ENCODE peak calls at places on chromosomes 5 and 9, in five cellular contexts. One of them, this sample, is unnamed.
A peak's percentile ranks its signal among the peaks of the same experiment; 100 is the strongest.

GRCh38 chr5:35788724-35789123 is 68.0 kb upstream of the IL7R start:
- DNase-seq in HTR-8/SVneo: no peak
- DNase-seq in posterior cingulate gyrus: no peak
- DNase-seq in NCI-H774: no peak
- DNase-seq in stimulated activated CD4-positive, alpha-beta T cell treated with anti-CD3 and anti-CD28 coated beads, Interleukin-4, amount 100 ng/mL, for 24 hours: no peak
- DNase-seq in this sample: no peak

GRCh38 chr9:71879644-71880174 is 31.3 kb downstream of the ABHD17B start:
- DNase-seq in stimulated activated CD4-positive, alpha-beta T cell treated with anti-CD3 and anti-CD28 coated beads, Interleukin-4, amount 100 ng/mL, for 24 hours: no peak
- DNase-seq in HTR-8/SVneo: no peak
- DNase-seq in posterior cingulate gyrus: no peak
- DNase-seq in NCI-H774: no peak
- DNase-seq in this sample: no peak

GRCh38 chr5:135456238-135457099 is 4.3 kb upstream of the TIFAB start:
- DNase-seq in NCI-H774: no peak
- DNase-seq in stimulated activated CD4-positive, alpha-beta T cell treated with anti-CD3 and anti-CD28 coated beads, Interleukin-4, amount 100 ng/mL, for 24 hours: no peak
- DNase-seq in posterior cingulate gyrus: no peak
- DNase-seq in HTR-8/SVneo: peak; percentile 39
- DNase-seq in this sample: no peak

GRCh38 chr5:72557147-72557501 is 49.9 kb upstream of the ZNF366 start:
- DNase-seq in stimulated activated CD4-positive, alpha-beta T cell treated with anti-CD3 and anti-CD28 coated beads, Interleukin-4, amount 100 ng/mL, for 24 hours: no peak
- DNase-seq in HTR-8/SVneo: no peak
- DNase-seq in NCI-H774: no peak
- DNase-seq in posterior cingulate gyrus: no peak
- DNase-seq in this sample: no peak

GRCh38 chr5:82417776-82418607 is 139.8 kb upstream of the RPS23 start:
- DNase-seq in stimulated activated CD4-positive, alpha-beta T cell treated with anti-CD3 and anti-CD28 coated beads, Interleukin-4, amount 100 ng/mL, for 24 hours: no peak
- DNase-seq in posterior cingulate gyrus: no peak
- DNase-seq in HTR-8/SVneo: no peak
- DNase-seq in NCI-H774: no peak
- DNase-seq in this sample: no peak

GRCh38 chr5:96017951-96018350 is 56.3 kb upstream of the ELL2 start:
- DNase-seq in NCI-H774: no peak
- DNase-seq in posterior cingulate gyrus: no peak
- DNase-seq in HTR-8/SVneo: no peak
- DNase-seq in stimulated activated CD4-positive, alpha-beta T cell treated with anti-CD3 and anti-CD28 coated beads, Interleukin-4, amount 100 ng/mL, for 24 hours: no peak
- DNase-seq in this sample: no peak

GRCh38 chr9:35227283-35227682 is 65.5 kb downstream of the UNC13B start:
- DNase-seq in stimulated activated CD4-positive, alpha-beta T cell treated with anti-CD3 and anti-CD28 coated beads, Interleukin-4, amount 100 ng/mL, for 24 hours: no peak
- DNase-seq in NCI-H774: no peak
- DNase-seq in HTR-8/SVneo: no peak
- DNase-seq in posterior cingulate gyrus: no peak
- DNase-seq in this sample: no peak

GRCh38 chr9:133269537-133270357 is 5.3 kb downstream of the ABO start:
- DNase-seq in posterior cingulate gyrus: no peak
- DNase-seq in NCI-H774: no peak
- DNase-seq in HTR-8/SVneo: no peak
- DNase-seq in stimulated activated CD4-positive, alpha-beta T cell treated with anti-CD3 and anti-CD28 coated beads, Interleukin-4, amount 100 ng/mL, for 24 hours: no peak
- DNase-seq in this sample: no peak

GRCh38 chr9:91802391-91802790 is 147.6 kb downstream of the ROR2 start:
- DNase-seq in stimulated activated CD4-positive, alpha-beta T cell treated with anti-CD3 and anti-CD28 coated beads, Interleukin-4, amount 100 ng/mL, for 24 hours: no peak
- DNase-seq in posterior cingulate gyrus: no peak
- DNase-seq in NCI-H774: no peak
- DNase-seq in HTR-8/SVneo: no peak
- DNase-seq in this sample: no peak

GRCh38 chr5:99141534-99142135 is 212.8 kb upstream of the CHD1 start:
- DNase-seq in posterior cingulate gyrus: no peak
- DNase-seq in stimulated activated CD4-positive, alpha-beta T cell treated with anti-CD3 and anti-CD28 coated beads, Interleukin-4, amount 100 ng/mL, for 24 hours: no peak
- DNase-seq in HTR-8/SVneo: no peak
- DNase-seq in NCI-H774: no peak
- DNase-seq in this sample: no peak

GRCh38 chr9:98445576-98445975 is 190.1 kb upstream of the TBC1D2 start:
- DNase-seq in HTR-8/SVneo: no peak
- DNase-seq in NCI-H774: no peak
- DNase-seq in stimulated activated CD4-positive, alpha-beta T cell treated with anti-CD3 and anti-CD28 coated beads, Interleukin-4, amount 100 ng/mL, for 24 hours: no peak
- DNase-seq in posterior cingulate gyrus: no peak
- DNase-seq in this sample: no peak

GRCh38 chr9:98107926-98108325 is 11.1 kb downstream of the TRIM14 start:
- DNase-seq in posterior cingulate gyrus: no peak
- DNase-seq in NCI-H774: no peak
- DNase-seq in stimulated activated CD4-positive, alpha-beta T cell treated with anti-CD3 and anti-CD28 coated beads, Interleukin-4, amount 100 ng/mL, for 24 hours: no peak
- DNase-seq in HTR-8/SVneo: no peak
- DNase-seq in this sample: no peak

GRCh38 chr5:92372766-92373165 is 989.6 kb upstream of the ARRDC3 start:
- DNase-seq in HTR-8/SVneo: no peak
- DNase-seq in posterior cingulate gyrus: no peak
- DNase-seq in NCI-H774: no peak
- DNase-seq in stimulated activated CD4-positive, alpha-beta T cell treated with anti-CD3 and anti-CD28 coated beads, Interleukin-4, amount 100 ng/mL, for 24 hours: no peak
- DNase-seq in this sample: no peak

GRCh38 chr5:35237580-35238376 is 7.5 kb upstream of the PRLR start:
- DNase-seq in NCI-H774: no peak
- DNase-seq in posterior cingulate gyrus: no peak
- DNase-seq in stimulated activated CD4-positive, alpha-beta T cell treated with anti-CD3 and anti-CD28 coated beads, Interleukin-4, amount 100 ng/mL, for 24 hours: no peak
- DNase-seq in HTR-8/SVneo: no peak
- DNase-seq in this sample: no peak

GRCh38 chr5:110150199-110150598 is 460.5 kb downstream of the MAN2A1 start:
- DNase-seq in posterior cingulate gyrus: no peak
- DNase-seq in stimulated activated CD4-positive, alpha-beta T cell treated with anti-CD3 and anti-CD28 coated beads, Interleukin-4, amount 100 ng/mL, for 24 hours: no peak
- DNase-seq in NCI-H774: no peak
- DNase-seq in HTR-8/SVneo: no peak
- DNase-seq in this sample: no peak

GRCh38 chr5:74685979-74686631 is 1.1 kb downstream of the HEXB start:
- DNase-seq in HTR-8/SVneo: no peak
- DNase-seq in NCI-H774: no peak
- DNase-seq in posterior cingulate gyrus: no peak
- DNase-seq in stimulated activated CD4-positive, alpha-beta T cell treated with anti-CD3 and anti-CD28 coated beads, Interleukin-4, amount 100 ng/mL, for 24 hours: peak; percentile 3
- DNase-seq in this sample: peak; percentile 28

GRCh38 chr5:143065185-143065584 is 295.0 kb downstream of the ARHGAP26 start:
- DNase-seq in HTR-8/SVneo: no peak
- DNase-seq in stimulated activated CD4-positive, alpha-beta T cell treated with anti-CD3 and anti-CD28 coated beads, Interleukin-4, amount 100 ng/mL, for 24 hours: no peak
- DNase-seq in posterior cingulate gyrus: no peak
- DNase-seq in NCI-H774: no peak
- DNase-seq in this sample: no peak

GRCh38 chr9:121269030-121269887 is 1.3 kb downstream of the GSN start:
- DNase-seq in HTR-8/SVneo: no peak
- DNase-seq in NCI-H774: no peak
- DNase-seq in posterior cingulate gyrus: no peak
- DNase-seq in stimulated activated CD4-positive, alpha-beta T cell treated with anti-CD3 and anti-CD28 coated beads, Interleukin-4, amount 100 ng/mL, for 24 hours: no peak
- DNase-seq in this sample: no peak

This sample was measured in GM12891.